ENCODE peak calls at places on chromosome 15, in four cellular contexts. H, J, Z and S are unnamed samples.

GRCh38 chr15:90240856-90241255 is 6.8 kb downstream of the GDPGP1 start:
- DNase-seq in J (no peak), H (no peak), Z (no peak), S (no peak)

GRCh38 chr15:73989001-73989798 is 2.9 kb downstream of the STOML1 start:
- DNase-seq in Z (peak), H (peak), J (no peak), S (peak)

GRCh38 chr15:51874751-51875644 is 45.5 kb downstream of the TMOD3 start:
- DNase-seq in J (no peak), Z (peak), H (no peak), S (no peak)

GRCh38 chr15:88498991-88499390 is 31.5 kb downstream of the MRPS11 start:
- DNase-seq in H (no peak), Z (no peak), J (no peak), S (no peak)

GRCh38 chr15:87354661-87355410 is 901.7 kb downstream of the NTRK3 start:
- DNase-seq in J (no peak), Z (no peak), H (no peak), S (no peak)

GRCh38 chr15:70539912-70540520 is 223.3 kb downstream of the UACA start:
- DNase-seq in Z (no peak), J (no peak), H (no peak), S (no peak)

GRCh38 chr15:78264304-78265136 is at the start of gene DNAJA4:
- DNase-seq in H (peak), Z (no peak), J (no peak), S (peak)

GRCh38 chr15:23035964-23036566 is 3.3 kb downstream of the TUBGCP5 start:
- DNase-seq in H (no peak), J (no peak), Z (peak), S (no peak)

GRCh38 chr15:81297147-81297572 is 26.8 kb downstream of the STARD5 start:
- DNase-seq in J (no peak), H (no peak), Z (no peak), S (no peak)

GRCh38 chr15:41125950-41126642 is 10.0 kb upstream of the INO80 start:
- DNase-seq in J (no peak), Z (no peak), H (no peak), S (no peak)

GRCh38 chr15:91627473-91628309 is 225.8 kb upstream of the SLCO3A1 start:
- DNase-seq in Z (no peak), J (no peak), H (peak), S (peak)

GRCh38 chr15:41984622-41985021 is 12.3 kb upstream of the EHD4 start:
- DNase-seq in H (no peak), Z (no peak), J (no peak), S (no peak)

GRCh38 chr15:88241461-88241860 is 15.1 kb downstream of the NTRK3 start:
- DNase-seq in H (no peak), Z (no peak), J (no peak), S (no peak)

GRCh38 chr15:80832676-80833075 is 53.5 kb downstream of the CEMIP start:
- DNase-seq in H (no peak), Z (no peak), J (no peak), S (no peak)

GRCh38 chr15:27244047-27244446 is 273.1 kb downstream of the GABRG3 start:
- DNase-seq in H (no peak), Z (no peak), J (no peak), S (no peak)

GRCh38 chr15:70923311-70924080 is 30.9 kb downstream of the LRRC49 start:
- DNase-seq in Z (no peak), J (no peak), H (no peak), S (no peak)

GRCh38 chr15:84598250-84598649 is 2.6 kb upstream of the ZSCAN2 start:
- DNase-seq in J (no peak), H (no peak), Z (peak), S (peak)

GRCh38 chr15:65789105-65789504 is 3.0 kb downstream of the DENND4A start:
- DNase-seq in H (no peak), Z (no peak), J (no peak), S (no peak)

GRCh38 chr15:65789759-65790158 is 2.3 kb downstream of the DENND4A start:
- DNase-seq in J (no peak), H (no peak), Z (no peak), S (no peak)

GRCh38 chr15:65791335-65792129 is 561 bp downstream of the DENND4A start:
- DNase-seq in Z (peak), J (no peak), H (peak), S (peak)

GRCh38 chr15:65792130-65792987 is at the start of gene DENND4A:
- DNase-seq in J (peak), H (peak), Z (peak), S (peak)

GRCh38 chr15:65790692-65791334 is 1.3 kb downstream of the DENND4A start:
- DNase-seq in J (no peak), Z (no peak), H (no peak), S (no peak)
- TF ChIP-seq POLR2A in J (no peak), Z (no peak), H (no peak), S (no peak)

GRCh38 chr15:98753726-98754125 is 105.4 kb downstream of the IGF1R start:
- DNase-seq in Z (no peak), J (no peak), H (no peak), S (no peak)
- H3K4me3 ChIP-seq in Z (no peak), J (peak), H (peak), S (no peak)

DNA sequence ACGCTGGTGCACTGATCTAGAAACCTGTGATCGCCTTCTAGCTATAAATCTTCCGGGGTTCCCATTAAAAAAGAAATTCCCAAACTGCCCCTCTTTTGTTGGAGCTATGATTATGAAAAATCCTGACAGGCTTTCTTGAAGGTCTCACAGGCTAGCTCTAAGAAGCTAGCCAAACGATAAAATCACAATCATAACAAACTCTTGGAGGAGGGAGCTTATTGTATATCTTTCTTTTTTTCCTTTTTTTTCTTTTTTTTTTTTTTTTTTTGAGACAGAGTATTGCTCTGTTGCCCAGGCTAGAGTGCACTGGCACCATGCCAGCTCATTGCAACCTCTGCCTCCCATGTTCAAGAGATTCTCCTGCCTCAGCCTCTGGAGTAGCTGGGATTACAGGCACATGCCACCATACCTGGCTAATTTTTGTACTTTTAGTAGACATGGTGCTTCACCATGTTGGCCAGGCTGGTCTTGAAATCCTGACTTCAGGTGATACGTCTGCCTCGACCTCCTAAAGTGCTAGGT is 72.0 kb downstream of the MYO1E start:
- DNase-seq in H (no peak), Z (no peak), J (no peak), S (no peak)
- TF ChIP-seq POLR2A in H (no peak), Z (no peak), J (no peak), S (no peak)

GRCh38 chr15:68057089-68057488 is 3.0 kb downstream of the PIAS1 start:
- DNase-seq in Z (no peak), H (no peak), J (no peak), S (no peak)
- H3K4me3 ChIP-seq in Z (no peak), H (no peak), J (peak), S (no peak)

GRCh38 chr15:76337047-76337738 is 620 bp downstream of the ISL2 start:
- DNase-seq in H (no peak), Z (peak), J (no peak), S (no peak)

GRCh38 chr15:76336254-76337046 is at the start of gene ISL2:
- DNase-seq in Z (peak), J (peak), H (no peak), S (peak)

GRCh38 chr15:76339302-76340197 is 3.0 kb downstream of the ISL2 start:
- DNase-seq in Z (no peak), H (no peak), J (no peak), S (no peak)

GRCh38 chr15:76338555-76339301 is 2.2 kb downstream of the ISL2 start:
- DNase-seq in J (no peak), Z (no peak), H (no peak), S (no peak)

DNA sequence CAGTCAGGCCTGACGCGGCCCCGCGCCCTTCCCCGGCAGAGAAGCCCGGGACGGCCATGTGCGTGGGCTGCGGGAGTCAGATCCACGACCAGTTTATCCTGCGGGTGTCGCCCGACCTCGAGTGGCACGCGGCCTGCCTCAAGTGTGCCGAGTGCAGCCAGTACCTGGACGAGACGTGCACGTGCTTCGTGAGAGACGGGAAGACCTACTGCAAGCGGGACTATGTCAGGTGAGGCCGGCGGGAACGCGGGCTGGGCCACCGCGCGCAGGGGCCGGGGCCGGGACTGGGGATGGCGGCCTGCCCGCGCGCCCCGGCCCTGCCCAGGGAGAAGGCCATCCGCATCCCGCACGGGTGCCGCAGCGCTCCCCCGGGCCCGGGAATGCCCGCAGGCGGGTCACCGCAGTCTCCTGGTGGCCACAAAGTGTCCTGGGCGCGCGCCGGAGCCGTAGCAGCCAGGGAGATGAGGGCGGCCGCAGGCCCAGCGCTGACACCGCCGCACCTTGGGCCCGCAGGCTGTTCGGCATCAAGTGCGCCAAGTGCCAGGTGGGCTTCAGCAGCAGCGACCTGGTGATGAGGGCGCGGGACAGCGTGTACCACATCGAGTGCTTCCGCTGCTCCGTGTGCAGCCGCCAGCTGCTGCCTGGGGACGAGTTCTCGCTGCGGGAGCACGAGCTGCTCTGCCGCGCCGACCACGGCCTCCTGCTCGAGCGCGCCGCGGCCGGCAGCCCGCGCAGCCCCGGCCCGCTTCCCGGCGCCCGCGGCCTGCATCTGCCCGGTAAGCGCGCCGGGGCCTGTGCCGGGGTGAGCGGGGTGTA is 1.4 kb downstream of the ISL2 start:
- DNase-seq in J (no peak), Z (peak), H (no peak), S (peak)
- TF ChIP-seq POLR2A in J (no peak), Z (no peak), H (no peak), S (no peak)

DNA sequence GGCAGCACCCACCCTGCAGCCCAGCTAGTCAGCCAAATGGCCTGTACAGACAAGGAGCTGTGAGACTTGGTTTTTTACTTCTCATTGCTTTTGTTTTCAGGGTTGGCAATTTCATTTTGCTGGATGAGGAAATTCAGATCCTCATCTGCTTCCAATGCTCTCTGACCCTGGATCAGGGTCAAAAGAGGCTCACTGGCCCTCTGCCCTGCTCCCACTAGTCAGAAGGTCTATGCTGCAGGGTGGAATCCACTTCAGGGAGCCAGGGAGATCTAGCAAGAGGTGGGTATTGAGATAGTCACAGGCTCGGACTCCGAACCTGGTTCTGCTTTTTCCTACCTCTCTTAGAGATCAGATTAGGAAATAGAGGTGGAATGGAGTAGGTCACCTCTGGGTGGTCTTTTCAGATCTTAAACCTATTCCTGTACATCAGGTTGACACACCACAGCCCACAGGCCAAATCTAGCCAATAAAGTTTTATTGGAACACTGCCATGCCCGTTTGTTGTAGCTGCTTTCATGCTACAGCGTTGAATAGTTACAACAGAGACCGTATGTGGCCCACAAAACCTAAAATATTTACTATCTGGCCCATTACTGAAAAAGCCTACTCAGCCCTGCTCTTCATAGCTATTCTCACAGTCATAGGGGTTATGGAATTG is 26.4 kb upstream of the GLCE start:
- DNase-seq in Z (no peak), H (no peak), J (no peak), S (no peak)
- H3K4me3 ChIP-seq in Z (no peak), H (no peak), J (no peak), S (no peak)

DNA sequence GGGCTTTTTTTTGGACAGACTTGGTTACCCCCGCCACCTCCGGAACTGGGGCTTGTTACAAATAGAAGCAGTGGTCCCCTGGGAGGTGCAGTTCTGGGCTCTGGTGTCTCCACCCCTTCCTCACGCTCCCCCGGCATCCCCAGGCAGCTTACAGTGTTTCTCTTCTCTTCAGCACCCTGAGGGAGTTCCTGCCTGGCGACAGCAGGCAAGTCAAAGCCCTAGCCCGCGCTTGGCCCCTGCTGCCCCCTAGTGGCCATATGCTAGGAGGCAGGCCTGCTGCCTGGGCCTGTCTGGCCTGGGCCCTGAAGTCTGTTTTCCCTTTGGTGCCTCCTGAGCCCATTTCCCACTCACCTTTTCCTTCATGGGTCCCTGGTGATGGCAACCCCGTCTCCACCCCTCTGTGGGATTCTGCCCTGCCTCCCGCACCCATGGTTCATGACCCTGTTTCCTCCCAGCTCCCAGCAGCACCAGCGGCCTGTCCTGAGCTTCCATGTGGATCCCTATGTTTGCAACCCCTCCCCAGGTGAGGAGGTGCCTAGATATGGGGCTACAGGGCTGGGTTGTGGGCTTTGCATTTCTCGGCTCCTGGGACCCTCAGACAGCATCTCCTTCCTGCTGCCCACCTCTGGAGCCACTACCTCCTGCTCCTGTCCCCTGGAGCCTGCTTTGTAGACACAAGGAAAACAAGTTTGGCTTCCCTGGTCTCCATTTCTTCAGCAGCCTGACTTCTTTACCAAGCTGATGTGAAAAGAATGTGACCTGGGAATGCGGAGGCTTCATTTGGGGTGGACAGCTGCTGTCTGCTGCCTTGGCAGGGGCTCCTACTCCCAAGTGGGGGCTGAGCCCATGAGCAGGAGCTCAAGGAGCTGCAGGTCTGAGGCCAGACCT is 2.2 kb downstream of the SNX22 start:
- DNase-seq in H (peak), Z (peak), J (peak), S (peak)
- TF ChIP-seq POLR2A in H (no peak), Z (peak), J (no peak), S (peak)

DNA sequence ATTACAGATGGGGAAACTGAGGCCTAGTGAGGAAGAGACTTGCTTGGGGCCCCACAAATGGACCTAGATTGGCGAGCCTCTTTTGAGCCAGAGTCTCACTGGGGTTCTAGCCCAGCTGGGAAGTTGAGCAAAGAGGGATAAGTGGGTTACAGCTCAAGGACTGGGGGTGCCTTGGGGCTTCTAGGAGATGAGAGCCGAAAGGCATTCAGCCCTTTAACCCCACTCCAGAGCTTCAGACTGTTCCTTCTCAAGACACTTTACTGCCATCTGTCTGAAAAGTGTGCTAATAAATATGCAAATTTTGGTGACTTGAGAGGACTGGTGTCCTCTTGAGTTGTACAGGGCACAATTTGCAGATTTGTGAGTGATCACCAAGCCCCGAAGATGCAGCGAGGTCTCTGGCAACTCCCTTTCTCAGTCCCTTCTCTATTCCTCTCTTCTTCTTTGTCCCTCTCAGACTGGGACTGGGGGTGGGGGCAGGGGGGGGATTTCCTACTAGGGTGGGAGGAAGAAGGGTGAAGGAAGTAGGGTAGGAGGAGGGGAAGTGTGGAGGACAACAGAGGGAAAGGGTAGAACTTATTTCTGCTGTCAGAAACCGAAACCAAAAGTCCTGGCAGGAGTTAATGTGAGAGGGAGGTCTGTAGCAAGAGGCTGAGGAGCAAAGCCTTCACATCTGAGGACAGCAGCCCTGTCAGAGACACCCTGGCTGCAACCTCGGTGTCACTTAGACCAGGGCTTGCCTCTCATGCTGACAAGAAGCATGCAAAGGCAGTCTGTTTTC is 16.2 kb upstream of the ANKDD1A start:
- DNase-seq in J (no peak), Z (peak), H (no peak), S (peak)
- H3K4me3 ChIP-seq in J (peak), Z (no peak), H (peak), S (peak)

DNA sequence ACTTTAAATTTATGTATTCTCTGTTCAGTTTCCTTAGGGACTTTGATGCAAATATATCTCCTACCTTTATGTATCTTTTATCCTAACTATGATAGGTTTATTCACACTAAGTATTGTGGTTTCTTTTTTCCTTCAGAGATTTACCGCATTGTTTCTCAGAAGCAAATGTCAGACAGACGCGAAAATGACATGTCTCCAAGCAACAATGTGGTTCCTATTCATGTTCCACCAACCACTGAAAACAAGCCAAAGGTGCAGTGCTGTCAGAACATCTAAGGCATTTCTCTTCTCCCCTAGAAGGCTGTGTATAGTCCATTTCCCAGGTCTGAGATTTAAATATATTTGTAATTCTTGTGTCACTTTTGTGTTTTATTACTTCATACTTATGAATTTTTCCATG is 18.3 kb downstream of the RAB11A start:
- DNase-seq in H (no peak), Z (no peak), J (no peak), S (no peak)
- TF ChIP-seq POLR2A in H (no peak), Z (no peak), J (no peak), S (no peak)